ENCODE peak calls at places on chromosomes 7 and 10, in five cellular contexts. B is heart left ventricle, K is BJ, O is HFF-Myc, T is fibroblast of villous mesenchyme. N is an unnamed sample.

GRCh38 chr7:100687740-100688592 is 6.1 kb downstream of the GIGYF1 start:
- DNase-seq in O (no peak), T (peak), K (no peak), B (peak), N (no peak)

GRCh38 chr10:8360814-8361509 is 306.5 kb downstream of the GATA3 start:
- DNase-seq in K (no peak), B (no peak), T (no peak), O (no peak), N (no peak)

GRCh38 chr7:116780966-116781365 is 81.4 kb upstream of the CAPZA2 start:
- DNase-seq in T (no peak), O (no peak), K (no peak), B (no peak), N (peak)

GRCh38 chr7:116689787-116690186 is 17.8 kb downstream of the MET start:
- DNase-seq in K (no peak), B (no peak), T (no peak), O (no peak), N (peak)

GRCh38 chr10:114970515-114970914 is 32.5 kb downstream of the TRUB1 start:
- DNase-seq in B (peak), K (no peak), O (no peak), T (no peak), N (no peak)

GRCh38 chr10:84493951-84494848 is 165.8 kb downstream of the CCSER2 start:
- DNase-seq in O (peak), K (no peak), B (no peak), T (peak), N (peak)

GRCh38 chr10:113322843-113323242 is 230.0 kb upstream of the HABP2 start:
- DNase-seq in O (no peak), K (no peak), B (no peak), T (no peak), N (no peak)

GRCh38 chr7:66140924-66141323 is 26.3 kb downstream of the CRCP start:
- DNase-seq in T (peak), O (no peak), B (peak), K (no peak), N (peak)

GRCh38 chr7:129376778-129377700 is 57.2 kb upstream of the STRIP2 start:
- DNase-seq in B (no peak), T (peak), O (no peak), K (no peak), N (peak)

GRCh38 chr10:27542812-27543211 is 38.7 kb downstream of the RAB18 start:
- DNase-seq in O (no peak), T (peak), B (no peak), K (peak), N (no peak)

GRCh38 chr10:66747451-66747850 is 178.4 kb upstream of the LRRTM3 start:
- DNase-seq in T (peak), O (peak), K (peak), B (no peak), N (peak)

GRCh38 chr10:86178401-86179142 is 188.0 kb downstream of the GRID1 start:
- DNase-seq in O (no peak), B (no peak), T (no peak), K (no peak), N (no peak)

GRCh38 chr10:7787150-7787856 is 490 bp downstream of the KIN start:
- DNase-seq in O (no peak), T (peak), B (no peak), K (no peak), N (peak)

GRCh38 chr7:123435080-123435700 is 99.2 kb downstream of the IQUB start:
- DNase-seq in O (no peak), T (no peak), B (no peak), K (no peak), N (no peak)

DNA sequence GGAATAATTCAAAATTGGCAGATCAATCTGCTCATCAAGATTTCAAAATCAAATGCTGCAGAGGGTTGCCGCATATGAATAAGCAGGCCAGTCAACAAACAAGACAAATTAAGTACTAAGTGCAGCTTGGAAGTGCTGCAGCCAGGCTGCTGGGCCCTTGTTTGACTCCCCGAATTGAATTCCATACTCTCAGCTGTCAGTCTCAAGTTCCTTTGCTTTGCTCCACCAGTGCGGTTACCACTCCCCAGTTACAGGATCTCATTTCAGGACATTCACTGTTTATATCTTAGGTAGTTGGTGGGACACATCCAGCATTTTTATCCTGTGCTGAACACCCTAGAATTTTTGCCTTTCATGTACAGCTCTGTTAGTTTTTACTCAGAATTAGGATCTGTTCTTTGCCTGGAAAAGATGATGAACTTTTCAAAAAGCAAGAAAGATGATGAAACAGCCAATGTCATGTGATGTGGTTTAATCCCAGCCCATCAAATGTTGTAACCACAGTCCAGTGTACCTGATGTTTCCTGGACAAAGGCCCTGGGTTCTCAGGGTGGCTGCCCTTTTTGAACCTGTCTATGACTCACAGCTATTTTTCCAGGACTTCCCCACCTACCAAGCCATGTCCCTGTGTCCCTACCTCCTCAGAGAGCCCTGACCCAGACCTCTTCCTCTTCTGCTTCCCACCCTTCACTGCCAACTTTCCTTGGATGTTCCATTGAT is 149.7 kb downstream of the NOC3L start:
- DNase-seq in T (peak), K (no peak), O (no peak), B (no peak), N (peak)
- H3K4me3 ChIP-seq in T (no peak), K (no peak), O (no peak), B (no peak), N (no peak)

GRCh38 chr7:32910195-32910594 is 18.6 kb upstream of the KBTBD2 start:
- DNase-seq in T (no peak), O (no peak), K (no peak), B (no peak), N (no peak)

GRCh38 chr7:32915041-32915536 is 23.5 kb upstream of the KBTBD2 start:
- DNase-seq in O (no peak), B (no peak), K (no peak), T (no peak), N (no peak)

GRCh38 chr7:32916006-32916405 is 24.4 kb upstream of the KBTBD2 start:
- DNase-seq in O (no peak), T (no peak), B (no peak), K (no peak), N (no peak)

GRCh38 chr7:32914186-32914585 is 22.6 kb upstream of the KBTBD2 start:
- DNase-seq in K (no peak), O (no peak), B (no peak), T (no peak), N (no peak)
- TF ChIP-seq CTCF in K (peak), O (peak), B (no peak), T (peak), N (no peak)

GRCh38 chr10:972763-973162 is 15.5 kb upstream of the GTPBP4 start:
- DNase-seq in O (no peak), T (no peak), K (no peak), B (no peak), N (no peak)

GRCh38 chr10:969473-970150 is 18.6 kb upstream of the GTPBP4 start:
- DNase-seq in B (no peak), T (no peak), O (no peak), K (no peak), N (no peak)

GRCh38 chr10:971613-972012 is 16.6 kb upstream of the GTPBP4 start:
- DNase-seq in O (no peak), B (no peak), T (no peak), K (no peak), N (no peak)

GRCh38 chr10:970311-971149 is 17.7 kb upstream of the GTPBP4 start:
- DNase-seq in B (no peak), K (no peak), O (no peak), T (peak), N (peak)

DNA sequence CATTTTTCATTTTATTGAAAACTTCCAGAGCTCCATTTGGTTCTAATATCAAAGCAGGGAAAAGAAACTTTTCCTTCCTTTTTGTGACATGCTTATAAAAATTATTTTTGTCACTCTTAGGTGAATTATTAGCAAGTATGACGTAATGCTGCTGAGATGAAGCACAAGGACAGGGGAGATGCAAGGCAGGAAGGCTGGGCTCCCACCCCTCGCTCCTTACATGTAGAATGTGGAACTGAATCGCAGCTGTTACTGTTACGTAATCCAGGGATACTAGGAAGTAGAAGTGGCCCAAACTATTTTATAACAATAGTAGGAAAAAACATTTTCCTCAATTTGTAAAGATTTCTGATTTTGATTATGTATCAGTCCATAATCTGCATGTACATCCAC is 17.1 kb upstream of the GTPBP4 start:
- DNase-seq in K (no peak), B (no peak), T (peak), O (no peak), N (no peak)
- H3K4me3 ChIP-seq in K (no peak), B (no peak), T (no peak), O (no peak), N (no peak)

GRCh38 chr7:44565795-44566559 is 7.7 kb downstream of the DDX56 start:
- DNase-seq in O (no peak), K (no peak), T (no peak), B (no peak), N (no peak)
- TF ChIP-seq CTCF in O (no peak), K (no peak), T (no peak), B (no peak), N (peak)

GRCh38 chr7:150553163-150553562 is 14.0 kb upstream of the GIMAP4 start:
- DNase-seq in K (no peak), T (no peak), O (no peak), B (no peak), N (no peak)
- H3K4me3 ChIP-seq in K (no peak), T (no peak), O (no peak), B (no peak), N (no peak)

GRCh38 chr7:132249591-132249971 is 326.7 kb downstream of the PLXNA4 start:
- DNase-seq in B (no peak), O (no peak), T (no peak), K (no peak), N (no peak)
- TF ChIP-seq CTCF in B (peak), O (no peak), T (no peak), K (peak), N (no peak)

GRCh38 chr7:8082762-8083161 is 114.2 kb downstream of the GLCCI1 start:
- DNase-seq in T (no peak), K (no peak), O (no peak), B (no peak), N (no peak)

DNA sequence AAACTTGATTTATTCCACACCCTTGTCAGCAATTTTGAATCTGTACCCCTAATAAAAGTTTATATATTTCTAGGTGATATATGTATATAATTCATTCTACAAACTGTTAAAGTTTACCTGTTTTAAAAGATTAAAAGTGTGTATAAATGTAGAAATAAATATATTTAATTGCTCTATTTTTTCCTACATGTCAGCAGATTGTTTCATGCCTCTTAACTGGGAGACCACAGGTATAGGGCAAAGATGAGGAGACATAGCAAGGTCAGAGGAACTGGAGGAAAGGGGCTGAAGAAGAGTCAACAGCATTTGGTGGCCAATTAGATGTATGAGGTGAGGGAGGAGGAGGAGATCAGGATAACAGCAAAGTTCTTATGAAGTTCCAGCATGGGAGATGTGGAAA is 109.8 kb downstream of the GLCCI1 start:
- DNase-seq in B (no peak), K (no peak), T (no peak), O (no peak), N (no peak)
- H3K4me3 ChIP-seq in B (no peak), K (no peak), T (no peak), O (no peak), N (no peak)

DNA sequence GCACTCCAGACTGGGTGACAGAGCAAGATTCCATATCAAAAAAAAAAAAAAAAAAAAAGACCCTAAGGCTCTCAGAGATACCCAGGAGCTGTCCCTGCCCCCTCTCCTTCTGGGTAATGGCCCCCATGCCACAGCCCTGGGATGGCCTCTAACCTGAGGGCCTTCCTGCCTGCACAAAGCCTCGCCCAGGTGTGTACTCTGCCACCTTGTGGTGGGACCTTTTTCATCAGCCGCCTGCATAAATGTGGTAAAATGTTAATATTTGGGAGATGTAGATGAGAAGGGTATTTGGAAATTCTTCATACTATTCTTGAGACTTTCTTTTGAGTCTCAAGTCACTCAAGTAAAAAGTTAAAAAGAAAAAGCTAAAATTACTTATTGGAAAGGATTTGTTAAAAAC is 46.3 kb upstream of the RNF216 start:
- DNase-seq in B (no peak), K (no peak), T (no peak), O (no peak), N (peak)
- TF ChIP-seq CTCF in B (no peak), K (peak), T (peak), O (peak), N (peak)

DNA sequence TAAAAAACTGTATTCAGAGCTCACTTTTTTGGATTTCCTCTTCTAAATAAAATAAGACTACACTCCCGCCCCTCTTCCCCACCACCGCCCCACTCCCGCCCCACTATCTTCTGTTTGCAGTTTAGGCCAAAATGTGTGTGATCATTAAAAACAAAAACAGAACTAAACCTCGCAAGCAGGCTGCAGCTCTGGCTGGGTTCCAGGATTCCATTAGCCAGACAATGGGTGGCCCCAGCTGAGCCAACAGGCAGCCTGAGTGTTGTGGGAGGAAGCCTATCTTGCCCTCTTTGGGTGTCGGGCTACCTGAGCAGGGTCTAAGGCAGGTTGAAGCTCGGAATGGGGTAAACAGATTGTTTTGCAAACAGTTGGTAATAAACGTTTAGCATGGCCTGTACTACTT is 41.7 kb downstream of the ARL4A start:
- DNase-seq in B (peak), O (no peak), T (peak), K (no peak), N (no peak)
- H3K4me3 ChIP-seq in B (no peak), O (no peak), T (no peak), K (no peak), N (no peak)

GRCh38 chr10:80200259-80200658 is 5.1 kb downstream of the ANXA11 start:
- DNase-seq in T (no peak), B (no peak), K (no peak), O (no peak), N (no peak)

GRCh38 chr10:80201592-80202256 is 3.6 kb downstream of the ANXA11 start:
- DNase-seq in O (no peak), K (no peak), B (peak), T (no peak), N (no peak)

GRCh38 chr10:80200687-80201086 is 4.7 kb downstream of the ANXA11 start:
- DNase-seq in B (no peak), T (no peak), O (no peak), K (no peak), N (no peak)

GRCh38 chr10:80197972-80198591 is 7.3 kb downstream of the ANXA11 start:
- DNase-seq in T (no peak), O (no peak), K (no peak), B (no peak), N (no peak)

GRCh38 chr10:80199828-80200227 is 5.5 kb downstream of the ANXA11 start:
- DNase-seq in O (no peak), B (peak), T (peak), K (no peak), N (peak)
- TF ChIP-seq CTCF in O (no peak), B (peak), T (peak), K (peak), N (no peak)

N was measured in PC-9.